ENCODE peak calls at places on chromosome 19, in six cellular contexts. I is aorta; O is CD8-positive, alpha-beta memory T cell; P is endodermal cell; T is trophoblast cell; Q is esophagus squamous epithelium. R is an unnamed sample.
A peak's percentile ranks its signal among the peaks of the same experiment; 100 is the strongest.

GRCh38 chr19:48569814-48570213 is 17.8 kb downstream of the SULT2B1 start:
- DNase-seq in O (no peak), T (peak; percentile 32), I (no peak), Q (no peak), P (no peak), R (no peak)

GRCh38 chr19:5165697-5166019 is 175.0 kb downstream of the PTPRS start:
- DNase-seq in Q (no peak), T (no peak), P (no peak), O (no peak), I (no peak), R (no peak)

GRCh38 chr19:6272913-6273600 is 6.7 kb downstream of the MLLT1 start:
- DNase-seq in I (no peak), T (no peak), Q (no peak), O (no peak), P (no peak), R (no peak)

GRCh38 chr19:1102407-1103106 is 1.2 kb upstream of the GPX4 start:
- DNase-seq in I (peak; percentile 75), O (no peak), T (peak; percentile 98), P (no peak), Q (no peak), R (no peak)

GRCh38 chr19:28885965-28886364 is 327.0 kb downstream of the UQCRFS1 start:
- DNase-seq in O (no peak), I (no peak), P (no peak), T (no peak), Q (no peak), R (no peak)

GRCh38 chr19:56142087-56142787 is 1.1 kb downstream of the ZNF444 start:
- DNase-seq in P (no peak), O (no peak), T (peak; percentile 100), I (no peak), Q (no peak), R (no peak)

GRCh38 chr19:49669511-49669910 is 3.8 kb downstream of the BCL2L12 start:
- DNase-seq in I (no peak), O (no peak), P (no peak), T (no peak), Q (no peak), R (no peak)

GRCh38 chr19:30227661-30228112 is 144.5 kb upstream of the ZNF536 start:
- DNase-seq in I (peak; percentile 62), T (peak; percentile 63), P (peak; percentile 92), O (no peak), Q (no peak), R (no peak)

GRCh38 chr19:46972301-46972700 is 47.3 kb upstream of the NPAS1 start:
- DNase-seq in I (peak; percentile 57), P (no peak), Q (no peak), O (no peak), T (peak; percentile 10), R (no peak)

GRCh38 chr19:49875801-49876421 is 1.2 kb downstream of the AKT1S1 start:
- DNase-seq in P (peak; percentile 84), O (peak; percentile 24), T (peak; percentile 39), I (peak; percentile 83), Q (no peak), R (peak; percentile 69)

GRCh38 chr19:5237190-5237780 is 103.3 kb downstream of the PTPRS start:
- DNase-seq in P (no peak), T (no peak), I (no peak), O (no peak), Q (no peak), R (no peak)

GRCh38 chr19:925912-926594 is at the start of gene ARID3A:
- DNase-seq in I (no peak), P (no peak), O (peak; percentile 31), Q (no peak), T (no peak), R (no peak)

GRCh38 chr19:51798958-51799310 is 4.0 kb downstream of the FPR3 start:
- DNase-seq in O (no peak), Q (no peak), T (no peak), I (peak; percentile 75), P (no peak), R (no peak)

GRCh38 chr19:39659791-39660190 is 4.1 kb downstream of the LGALS16 start:
- DNase-seq in T (no peak), I (no peak), Q (no peak), O (no peak), P (no peak), R (no peak)

GRCh38 chr19:33622505-33622808 is 704 bp downstream of the CHST8 start:
- DNase-seq in Q (no peak), P (peak; percentile 74), O (no peak), I (no peak), T (peak; percentile 10), R (no peak)

GRCh38 chr19:39142655-39143054 is 17.1 kb downstream of the PAK4 start:
- DNase-seq in I (no peak), P (no peak), Q (no peak), O (no peak), T (no peak), R (no peak)

GRCh38 chr19:6222884-6223283 is 56.9 kb downstream of the MLLT1 start:
- DNase-seq in O (no peak), T (peak; percentile 47), P (no peak), I (no peak), Q (no peak), R (no peak)

GRCh38 chr19:49879243-49879960 is 1.9 kb downstream of the TBC1D17 start:
- DNase-seq in P (no peak), O (no peak), Q (no peak), T (no peak), I (no peak), R (no peak)

GRCh38 chr19:55679343-55680257 is 4.6 kb downstream of the EPN1 start:
- DNase-seq in P (no peak), I (no peak), O (no peak), Q (no peak), T (no peak), R (no peak)

GRCh38 chr19:41821003-41821735 is 23.3 kb downstream of the LYPD4 start:
- DNase-seq in I (no peak), T (peak; percentile 48), O (no peak), Q (no peak), P (peak; percentile 84), R (peak; percentile 48)

GRCh38 chr19:34259367-34259865 is 5.1 kb downstream of the GARRE1 start:
- DNase-seq in I (no peak), P (no peak), T (no peak), Q (no peak), O (no peak), R (no peak)

GRCh38 chr19:35851213-35852028 is 883 bp downstream of the NPHS1 start:
- DNase-seq in T (no peak), I (no peak), Q (no peak), P (peak; percentile 91), O (no peak), R (no peak)

GRCh38 chr19:33302974-33303790 is 848 bp upstream of the CEBPA start:
- DNase-seq in O (no peak), P (peak; percentile 88), T (peak; percentile 85), Q (no peak), I (peak; percentile 71), R (no peak)

GRCh38 chr19:46821512-46822359 is 28.9 kb downstream of the AP2S1 start:
- DNase-seq in O (peak; percentile 40), T (no peak), I (peak; percentile 55), Q (no peak), P (peak; percentile 58), R (peak; percentile 58)

GRCh38 chr19:23378948-23379347 is 16.3 kb downstream of the ZNF91 start:
- DNase-seq in P (no peak), O (no peak), I (no peak), Q (no peak), T (peak; percentile 17), R (no peak)
- H3K9me3 ChIP-seq in P (peaks cover 87% of the 10 kb centered on the region), O (peaks cover 22% of the 10 kb centered on the region), I (peaks cover 7% of the 10 kb centered on the region), Q (peaks cover 61% of the 10 kb centered on the region), T (peaks cover 1% of the 10 kb centered on the region), R (peaks cover 16% of the 10 kb centered on the region)

DNA sequence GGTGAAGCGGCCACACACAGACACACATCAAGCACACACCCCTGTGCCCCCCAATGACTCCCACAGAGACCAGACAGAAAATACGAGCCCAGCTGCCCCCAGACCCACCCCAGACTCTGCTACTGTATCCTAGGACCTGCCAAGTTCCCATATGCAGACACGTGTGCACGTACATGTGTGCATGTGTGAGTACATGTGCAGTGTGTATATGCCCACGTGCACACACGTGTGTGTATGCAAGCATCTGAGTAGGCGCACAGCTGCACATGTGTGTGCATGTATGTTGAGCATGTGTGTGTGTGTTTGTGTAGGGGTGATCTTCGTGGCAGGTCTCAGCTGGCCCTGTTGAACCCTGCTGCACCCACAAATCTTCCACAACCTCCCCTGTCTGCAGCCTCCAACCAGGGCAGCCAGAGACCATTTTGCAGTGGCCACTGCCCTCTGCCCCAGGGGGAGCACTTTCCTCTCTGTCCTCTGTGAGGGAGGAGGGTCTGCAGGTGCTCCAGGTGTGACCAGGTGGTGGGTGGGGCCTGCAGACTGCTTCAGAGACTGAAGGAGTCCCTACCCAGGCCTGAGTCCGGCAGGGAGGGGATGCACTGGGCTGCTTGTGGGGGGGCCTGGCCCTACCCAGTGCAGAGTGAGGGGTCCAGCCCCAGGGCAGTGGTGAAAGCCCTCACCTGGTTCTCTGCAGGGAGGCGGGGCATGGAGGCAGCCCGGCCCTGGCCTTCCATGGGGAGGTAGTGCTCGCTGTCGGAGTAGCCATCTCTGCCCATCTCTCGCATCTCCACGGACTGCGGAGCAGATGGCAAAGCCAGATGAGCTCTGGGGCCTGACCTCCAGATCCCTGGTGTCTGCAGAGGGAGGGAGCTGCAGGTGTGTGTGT is 61.5 kb downstream of the IER2 start:
- DNase-seq in I (no peak), O (no peak), T (no peak), P (peak; percentile 41), Q (no peak), R (no peak)
- H3K4me1 ChIP-seq in I (no peaks in the 10 kb centered on the region), O (no peaks in the 10 kb centered on the region), T (no peaks in the 10 kb centered on the region), P (no peaks in the 10 kb centered on the region), Q (peaks cover 5% of the 10 kb centered on the region), R (peaks cover 6% of the 10 kb centered on the region)

DNA sequence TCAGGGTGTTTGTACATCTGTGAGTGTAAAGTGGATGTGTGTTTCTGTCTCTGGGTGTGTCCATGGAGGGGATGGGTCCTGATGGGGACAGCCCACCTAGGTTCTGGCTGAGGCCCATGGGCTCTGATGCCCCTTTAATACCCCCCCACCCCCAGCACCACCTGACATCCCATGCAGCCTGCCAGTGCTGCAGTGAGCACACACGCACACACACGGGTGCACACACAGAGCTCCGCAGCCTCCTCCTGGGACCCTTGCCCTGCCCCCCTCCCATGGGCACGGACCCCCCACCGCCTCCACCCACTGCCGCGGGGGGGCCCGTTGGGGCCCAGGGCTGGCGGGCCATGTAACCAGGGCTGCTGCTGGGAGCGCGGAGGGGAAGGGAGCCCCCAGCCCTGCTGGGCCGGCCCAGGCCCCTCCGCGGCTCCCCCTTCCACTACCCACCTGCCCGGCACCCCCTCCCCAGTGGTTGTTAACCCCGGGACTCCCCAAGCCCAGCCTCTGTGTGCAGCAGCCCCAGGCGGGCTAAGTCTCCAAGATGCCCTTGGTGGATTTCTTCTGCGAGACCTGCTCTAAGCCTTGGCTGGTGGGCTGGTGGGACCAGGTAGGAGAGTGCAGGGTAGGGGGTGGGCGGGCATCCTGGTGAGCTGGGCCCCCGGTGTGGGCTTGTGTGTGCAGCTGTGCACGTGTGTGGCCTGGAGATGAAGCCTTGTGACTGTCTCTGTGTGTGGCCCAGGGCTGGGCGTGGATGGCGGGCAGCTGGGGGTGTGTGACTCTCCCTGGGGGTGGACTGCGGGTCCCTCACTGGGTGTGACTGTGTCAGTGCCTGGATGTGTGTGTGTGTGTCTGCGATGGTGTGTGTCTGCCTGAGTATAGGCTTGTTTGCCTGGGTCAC is 32.6 kb downstream of the PDE4A start:
- DNase-seq in T (peak; percentile 22), O (no peak), P (no peak), I (no peak), Q (no peak), R (no peak)
- H3K27ac ChIP-seq in T (no peak overlapping the region), O (no peak overlapping the region), P (no peak overlapping the region), I (no peak overlapping the region), Q (no peak overlapping the region), R (no peak overlapping the region)

DNA sequence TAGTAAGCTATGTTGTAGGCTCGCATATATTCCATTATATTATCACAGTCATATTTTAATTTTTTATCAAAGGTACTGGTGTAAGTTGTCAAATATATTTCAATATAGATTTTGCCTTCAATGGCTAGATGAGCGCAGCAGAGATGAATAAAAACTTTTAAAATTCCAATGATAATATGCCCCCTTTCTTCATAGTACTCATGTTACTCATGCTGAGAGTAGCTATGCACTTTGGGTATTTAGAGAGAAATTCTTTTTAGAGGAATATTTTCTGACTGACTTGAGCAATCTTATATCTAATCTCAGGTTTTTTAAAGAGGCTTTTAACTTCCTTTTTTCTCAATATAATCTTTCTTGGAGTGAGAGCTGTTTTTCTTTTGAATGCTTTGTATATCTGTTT is 11.4 kb downstream of the ZNF254 start:
- DNase-seq in O (no peak), Q (no peak), T (peak; percentile 70), I (no peak), P (no peak), R (no peak)
- H3K9me3 ChIP-seq in O (peaks cover 4% of the 10 kb centered on the region), Q (peaks cover 5% of the 10 kb centered on the region), T (no peaks in the 10 kb centered on the region), I (no peaks in the 10 kb centered on the region), P (no peaks in the 10 kb centered on the region), R (peaks cover 8% of the 10 kb centered on the region)

R was measured in naive thymus-derived CD4-positive, alpha-beta T cell.